ENCODE peak calls at places on chromosomes 6 and 20, in six cellular contexts. K, I, M, E, Q and L are unnamed samples.

GRCh38 chr6:138088307-138088744 is 18.9 kb downstream of the PERP start:
- DNase-seq in M (no peak), I (peak), E (no peak), K (no peak), Q (peak), L (no peak)

GRCh38 chr6:1604347-1604990 is 5.2 kb upstream of the FOXC1 start:
- DNase-seq in E (peak), Q (peak), K (no peak), I (no peak), M (no peak), L (peak)

GRCh38 chr20:49768204-49769124 is 44.2 kb upstream of the SLC9A8 start:
- DNase-seq in E (peak), M (peak), Q (peak), I (peak), K (peak), L (no peak)

GRCh38 chr6:158574800-158575199 is 14.9 kb downstream of the TMEM181 start:
- DNase-seq in K (no peak), I (no peak), M (no peak), Q (no peak), E (no peak), L (no peak)

GRCh38 chr20:43448748-43449535 is 8.8 kb upstream of the SRSF6 start:
- DNase-seq in Q (no peak), K (no peak), I (peak), E (peak), M (no peak), L (no peak)

GRCh38 chr6:148869589-148869988 is 122.8 kb downstream of the UST start:
- DNase-seq in E (no peak), K (no peak), I (peak), M (no peak), Q (no peak), L (no peak)

GRCh38 chr20:14526891-14527290 is 189.5 kb upstream of the FLRT3 start:
- DNase-seq in M (no peak), I (no peak), Q (no peak), E (no peak), K (no peak), L (no peak)

GRCh38 chr20:24149175-24149574 is 160.6 kb upstream of the GGTLC1 start:
- DNase-seq in K (peak), Q (no peak), E (no peak), I (no peak), M (no peak), L (no peak)

GRCh38 chr6:66508433-66508832 is 801.4 kb upstream of the EYS start:
- DNase-seq in Q (no peak), I (no peak), E (no peak), K (no peak), M (no peak), L (no peak)

GRCh38 chr6:108622601-108623335 is 62.1 kb downstream of the FOXO3 start:
- DNase-seq in Q (peak), K (peak), M (peak), I (peak), E (no peak), L (peak)

GRCh38 chr20:10955166-10955565 is 281.4 kb upstream of the JAG1 start:
- DNase-seq in Q (no peak), E (no peak), K (no peak), I (no peak), M (no peak), L (no peak)

GRCh38 chr20:17568972-17569471 is 853 bp upstream of the DSTN start:
- DNase-seq in K (peak), I (peak), M (peak), E (peak), Q (peak), L (peak)

GRCh38 chr20:39291301-39291700 is 329.2 kb downstream of the DHX35 start:
- DNase-seq in E (no peak), K (no peak), Q (no peak), I (no peak), M (no peak), L (no peak)

GRCh38 chr6:111846511-111847409 is 26.5 kb downstream of the FYN start:
- DNase-seq in K (no peak), I (no peak), Q (no peak), M (no peak), E (no peak), L (peak)

DNA sequence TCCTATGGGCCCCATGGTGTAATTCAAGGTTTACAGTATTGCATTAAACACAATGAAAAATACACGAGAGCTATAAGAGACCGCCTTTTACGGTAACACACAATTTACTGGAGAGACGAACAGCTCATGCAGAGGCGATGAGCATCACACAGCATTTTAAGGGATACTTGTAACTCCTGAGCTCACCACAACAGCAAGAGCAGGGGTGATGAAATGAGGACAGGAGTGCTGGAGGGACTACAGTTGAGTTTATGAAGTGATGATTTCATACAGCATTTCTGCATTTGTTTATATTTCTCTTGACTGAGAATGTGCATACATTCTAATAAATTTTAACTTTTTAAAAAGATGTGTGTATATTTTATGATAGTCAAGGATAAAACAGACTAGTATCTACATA is 113.8 kb downstream of the WDR27 start:
- DNase-seq in I (no peak), Q (no peak), E (no peak), K (no peak), M (no peak), L (no peak)
- H3K27ac ChIP-seq in I (no peak), Q (no peak), E (no peak), K (no peak), M (no peak), L (no peak)

GRCh38 chr6:38404355-38404754 is 235.4 kb downstream of the BTBD9 start:
- DNase-seq in M (no peak), K (no peak), E (no peak), I (no peak), Q (no peak), L (no peak)
- H3K27ac ChIP-seq in M (peak), K (no peak), E (no peak), I (no peak), Q (peak), L (no peak)

GRCh38 chr6:42821341-42821668 is 39.5 kb downstream of the BICRAL start:
- DNase-seq in M (no peak), I (no peak), K (no peak), Q (no peak), E (no peak), L (no peak)
- H3K27ac ChIP-seq in M (no peak), I (no peak), K (peak), Q (peak), E (no peak), L (peak)

GRCh38 chr20:9149796-9150195 is 80.9 kb downstream of the PLCB4 start:
- DNase-seq in I (no peak), E (no peak), K (no peak), Q (no peak), M (no peak), L (no peak)
- H3K27ac ChIP-seq in I (no peak), E (no peak), K (no peak), Q (no peak), M (no peak), L (no peak)

DNA sequence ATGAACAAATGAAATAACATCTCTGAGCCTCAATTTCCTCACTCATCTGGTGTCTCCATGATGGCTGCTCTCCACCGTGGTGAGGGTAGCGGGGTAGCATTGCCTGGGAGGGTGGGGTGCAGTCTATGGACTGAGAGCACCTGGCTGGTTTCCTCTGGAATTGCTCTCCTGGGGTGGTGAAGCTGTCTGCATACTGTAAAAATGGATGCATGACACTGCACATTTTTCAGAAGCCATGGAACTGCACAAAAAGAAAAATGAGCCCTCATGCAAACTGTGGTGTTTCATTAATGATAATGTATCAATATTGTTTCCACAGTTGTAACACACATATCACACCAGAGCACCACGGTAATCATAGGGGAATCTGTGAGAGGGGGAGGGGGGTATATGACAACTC is 12.1 kb upstream of the ITPR3 start:
- DNase-seq in Q (no peak), M (no peak), E (no peak), K (no peak), I (no peak), L (no peak)
- H3K27ac ChIP-seq in Q (no peak), M (no peak), E (no peak), K (no peak), I (no peak), L (peak)

GRCh38 chr6:104632565-104632964 is 227.2 kb downstream of the HACE1 start:
- DNase-seq in M (no peak), Q (no peak), E (no peak), K (no peak), I (no peak), L (no peak)

GRCh38 chr6:104633125-104633524 is 226.6 kb downstream of the HACE1 start:
- DNase-seq in Q (no peak), M (no peak), I (no peak), K (no peak), E (no peak), L (no peak)

GRCh38 chr6:104629826-104630225 is 229.9 kb downstream of the HACE1 start:
- DNase-seq in K (no peak), I (no peak), Q (no peak), E (no peak), M (no peak), L (no peak)

GRCh38 chr6:104630955-104631354 is 228.8 kb downstream of the HACE1 start:
- DNase-seq in Q (no peak), E (no peak), K (no peak), I (no peak), M (no peak), L (no peak)

DNA sequence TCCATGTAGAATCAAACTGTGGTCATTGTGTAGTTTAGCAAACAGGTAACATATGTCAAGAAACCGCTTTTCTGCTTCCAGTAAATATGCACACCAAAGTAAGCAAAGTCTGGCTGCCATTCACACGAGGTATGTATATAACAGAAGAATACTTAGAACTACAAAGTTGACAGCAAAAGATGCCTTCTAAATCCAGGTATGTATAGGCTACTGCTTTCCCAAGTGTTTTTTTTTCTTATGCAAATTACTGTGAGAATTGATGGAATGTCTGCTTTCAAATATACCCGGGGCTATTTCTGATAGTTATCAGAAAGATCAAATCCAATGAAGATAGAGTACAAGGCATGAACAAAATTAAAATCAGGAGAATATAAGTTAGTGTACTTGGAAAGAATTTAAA is 229.2 kb downstream of the HACE1 start:
- DNase-seq in M (no peak), Q (no peak), I (no peak), K (no peak), E (no peak), L (no peak)
- H3K27ac ChIP-seq in M (no peak), Q (no peak), I (no peak), K (no peak), E (no peak), L (no peak)